ENCODE peak calls at places on chromosomes 1 and 21, in ten cellular contexts. K is naive thymus-derived CD4-positive, alpha-beta T cell; F is endothelial cell; A is CD8-positive, alpha-beta T cell; B is stimulated activated CD4-positive, alpha-beta T cell treated with anti-CD3 and anti-CD28 coated beads, Interleukin-2, amount 100 ng/mL, for 24 hours; R is Caco-2; T is LoVo; G is dermis microvascular lymphatic vessel endothelial cell; L is NCI-H1092; X is activated CD8-positive, alpha-beta T cell treated with anti-CD3 and anti-CD28 coated beads for 36 hours. Y is an unnamed sample.
A peak's percentile ranks its signal among the peaks of the same experiment; 100 is the strongest.

GRCh38 chr1:216183427-216183826 is 239.8 kb downstream of the USH2A start:
- DNase-seq in K (no peak), F (no peak), A (no peak), B (no peak), R (no peak), T (no peak), G (no peak), L (no peak), X (no peak), Y (no peak)

GRCh38 chr21:26909972-26910371 is 56.9 kb downstream of the ADAMTS5 start:
- DNase-seq in K (no peak), F (peak; percentile 53), A (no peak), B (no peak), R (peak; percentile 44), T (no peak), G (no peak), L (no peak), X (no peak), Y (no peak)

GRCh38 chr1:206674745-206675175 is 9.9 kb upstream of the MAPKAPK2 start:
- DNase-seq in K (no peak), F (no peak), A (no peak), B (no peak), R (peak; percentile 53), T (peak; percentile 29), G (no peak), L (no peak), X (no peak), Y (no peak)

GRCh38 chr1:13766906-13767564 is 67.0 kb downstream of the PRDM2 start:
- DNase-seq in K (no peak), F (no peak), A (no peak), B (no peak), R (no peak), T (peak; percentile 70), G (no peak), L (no peak), X (no peak), Y (no peak)

GRCh38 chr1:155504207-155504606 is 58.4 kb downstream of the ASH1L start:
- DNase-seq in K (no peak), F (no peak), A (no peak), B (no peak), R (no peak), T (no peak), G (peak; percentile 30), L (no peak), X (no peak), Y (peak; percentile 20)

GRCh38 chr1:178513278-178513983 is 522 bp downstream of the TEX35 start:
- DNase-seq in K (no peak), F (no peak), A (no peak), B (no peak), R (no peak), T (no peak), G (no peak), L (no peak), X (no peak), Y (no peak)

GRCh38 chr1:32496127-32496526 is 31.3 kb downstream of the ZBTB8B start:
- DNase-seq in K (no peak), F (no peak), A (no peak), B (no peak), R (no peak), T (no peak), G (peak; percentile 72), L (no peak), X (no peak), Y (peak; percentile 47)

GRCh38 chr21:16305686-16306085 is 575.9 kb downstream of the USP25 start:
- DNase-seq in K (no peak), F (no peak), A (no peak), B (no peak), R (no peak), T (no peak), G (peak; percentile 14), L (peak; percentile 14), X (no peak), Y (no peak)

GRCh38 chr1:193434319-193434718 is 247.9 kb upstream of the B3GALT2 start:
- DNase-seq in K (no peak), F (no peak), A (no peak), B (no peak), R (no peak), T (no peak), G (peak; percentile 32), L (no peak), X (no peak), Y (no peak)

GRCh38 chr1:92577251-92577895 is 90.6 kb upstream of the GFI1 start:
- DNase-seq in K (no peak), F (no peak), A (no peak), B (peak; percentile 30), R (no peak), T (no peak), G (no peak), L (no peak), X (no peak), Y (no peak)

GRCh38 chr1:16420719-16421118 is 16.5 kb downstream of the SPATA21 start:
- DNase-seq in K (peak; percentile 42), F (no peak), A (peak; percentile 35), B (peak; percentile 67), R (no peak), T (no peak), G (no peak), L (no peak), X (peak; percentile 92), Y (no peak)

GRCh38 chr1:212860713-212861581 is 2.9 kb downstream of the FLVCR1 start:
- DNase-seq in K (no peak), F (no peak), A (no peak), B (no peak), R (no peak), T (no peak), G (no peak), L (no peak), X (no peak), Y (peak; percentile 7)

GRCh38 chr21:42147386-42148020 is 71.4 kb upstream of the ABCG1 start:
- DNase-seq in K (no peak), F (no peak), A (no peak), B (no peak), R (peak; percentile 24), T (no peak), G (no peak), L (no peak), X (no peak), Y (no peak)

GRCh38 chr1:114700026-114700600 is 4.8 kb upstream of the AMPD1 start:
- DNase-seq in K (no peak), F (no peak), A (no peak), B (no peak), R (no peak), T (no peak), G (peak; percentile 73), L (no peak), X (no peak), Y (no peak)

GRCh38 chr1:159849972-159850371 is 12.5 kb downstream of the VSIG8 start:
- DNase-seq in K (no peak), F (no peak), A (no peak), B (no peak), R (no peak), T (no peak), G (no peak), L (no peak), X (no peak), Y (no peak)

GRCh38 chr1:20485527-20486456 is at the start of gene CAMK2N1:
- DNase-seq in K (peak; percentile 48), F (peak; percentile 22), A (peak; percentile 42), B (peak; percentile 62), R (peak; percentile 75), T (peak; percentile 69), G (no peak), L (peak; percentile 28), X (peak; percentile 68), Y (no peak)

GRCh38 chr1:208837242-208837641 is 593.1 kb upstream of the PLXNA2 start:
- DNase-seq in K (no peak), F (no peak), A (no peak), B (no peak), R (no peak), T (no peak), G (no peak), L (peak; percentile 81), X (no peak), Y (no peak)

GRCh38 chr1:201128476-201128875 is 1.5 kb upstream of the ASCL5 start:
- DNase-seq in K (no peak), F (no peak), A (no peak), B (no peak), R (no peak), T (no peak), G (no peak), L (no peak), X (no peak), Y (no peak)

GRCh38 chr21:44907966-44908364 is 12.7 kb downstream of the ITGB2 start:
- DNase-seq in K (no peak), F (no peak), A (no peak), B (no peak), R (no peak), T (no peak), G (no peak), L (no peak), X (no peak), Y (peak; percentile 73)

GRCh38 chr1:235015291-235015990 is 113.2 kb downstream of the TOMM20 start:
- DNase-seq in K (peak; percentile 40), F (no peak), A (no peak), B (peak; percentile 58), R (no peak), T (no peak), G (no peak), L (no peak), X (peak; percentile 85), Y (peak; percentile 47)

GRCh38 chr1:206847946-206848345 is 17.5 kb upstream of the IL20 start:
- DNase-seq in K (no peak), F (no peak), A (no peak), B (no peak), R (no peak), T (no peak), G (no peak), L (no peak), X (no peak), Y (no peak)

GRCh38 chr1:63454269-63454668 is 68.8 kb downstream of the ITGB3BP start:
- DNase-seq in K (no peak), F (no peak), A (no peak), B (no peak), R (no peak), T (no peak), G (no peak), L (no peak), X (no peak), Y (peak; percentile 9)

GRCh38 chr1:183331095-183331742 is 87.0 kb downstream of the NMNAT2 start:
- DNase-seq in K (no peak), F (no peak), A (no peak), B (no peak), R (peak; percentile 62), T (no peak), G (no peak), L (no peak), X (no peak), Y (no peak)

GRCh38 chr1:231329483-231329882 is 8.2 kb downstream of the EXOC8 start:
- DNase-seq in K (no peak), F (no peak), A (no peak), B (no peak), R (no peak), T (no peak), G (no peak), L (no peak), X (no peak), Y (no peak)

GRCh38 chr1:18217398-18218043 is 109.9 kb downstream of the IGSF21 start:
- DNase-seq in K (no peak), F (no peak), A (no peak), B (peak; percentile 22), R (no peak), T (no peak), G (no peak), L (peak; percentile 30), X (peak; percentile 26), Y (peak; percentile 38)

GRCh38 chr1:219373616-219373935 is 199.9 kb downstream of the LYPLAL1 start:
- DNase-seq in K (no peak), F (no peak), A (no peak), B (no peak), R (no peak), T (no peak), G (no peak), L (no peak), X (no peak), Y (no peak)

GRCh38 chr1:79633456-79633855 is 626.9 kb upstream of the ADGRL4 start:
- DNase-seq in K (no peak), F (no peak), A (no peak), B (no peak), R (no peak), T (no peak), G (no peak), L (no peak), X (no peak), Y (no peak)

GRCh38 chr1:101242331-101243050 is 5.7 kb downstream of the S1PR1 start:
- DNase-seq in K (no peak), F (no peak), A (no peak), B (no peak), R (no peak), T (no peak), G (peak; percentile 99), L (no peak), X (no peak), Y (no peak)